ENCODE peak calls at places on chromosomes 16 and 17, in five cellular contexts. One of them, this sample, is unnamed.

GRCh38 chr17:78316867-78317816 is 42.7 kb downstream of the SOCS3 start:
- DNase-seq in nephron progenitor cell: peak
- DNase-seq in adrenal gland: no peak
- DNase-seq in natural killer cell: no peak
- DNase-seq in neural crest cell: no peak
- DNase-seq in this sample: no peak

GRCh38 chr16:67156146-67156844 is 3.4 kb downstream of the TRADD start:
- DNase-seq in nephron progenitor cell: no peak
- DNase-seq in adrenal gland: no peak
- DNase-seq in natural killer cell: no peak
- DNase-seq in neural crest cell: no peak
- DNase-seq in this sample: peak

GRCh38 chr17:6843241-6843890 is 11.8 kb upstream of the TEKT1 start:
- DNase-seq in nephron progenitor cell: no peak
- DNase-seq in adrenal gland: no peak
- DNase-seq in natural killer cell: no peak
- DNase-seq in neural crest cell: no peak
- DNase-seq in this sample: no peak

GRCh38 chr16:3454631-3455147 is 11.2 kb downstream of the NAA60 start:
- DNase-seq in nephron progenitor cell: no peak
- DNase-seq in adrenal gland: no peak
- DNase-seq in natural killer cell: no peak
- DNase-seq in neural crest cell: no peak
- DNase-seq in this sample: no peak

GRCh38 chr17:38741853-38742421 is 6.2 kb downstream of the PCGF2 start:
- DNase-seq in nephron progenitor cell: no peak
- DNase-seq in adrenal gland: no peak
- DNase-seq in natural killer cell: no peak
- DNase-seq in neural crest cell: no peak
- DNase-seq in this sample: no peak

GRCh38 chr17:15891348-15891747 is 53.6 kb upstream of the ADORA2B start:
- DNase-seq in nephron progenitor cell: no peak
- DNase-seq in adrenal gland: no peak
- DNase-seq in natural killer cell: no peak
- DNase-seq in neural crest cell: no peak
- DNase-seq in this sample: no peak

GRCh38 chr16:56742030-56742984 is 12.4 kb downstream of the NUP93 start:
- DNase-seq in nephron progenitor cell: no peak
- DNase-seq in adrenal gland: no peak
- DNase-seq in natural killer cell: no peak
- DNase-seq in neural crest cell: no peak
- DNase-seq in this sample: no peak

GRCh38 chr16:73192227-73192894 is 144.4 kb upstream of the ZFHX3 start:
- DNase-seq in nephron progenitor cell: no peak
- DNase-seq in adrenal gland: no peak
- DNase-seq in natural killer cell: no peak
- DNase-seq in neural crest cell: no peak
- DNase-seq in this sample: no peak

GRCh38 chr16:19384656-19385055 is 33.0 kb upstream of the TMC5 start:
- DNase-seq in nephron progenitor cell: no peak
- DNase-seq in adrenal gland: no peak
- DNase-seq in natural killer cell: no peak
- DNase-seq in neural crest cell: no peak
- DNase-seq in this sample: no peak

GRCh38 chr17:83056583-83057396 is 22.6 kb upstream of the METRNL start:
- DNase-seq in nephron progenitor cell: no peak
- DNase-seq in adrenal gland: no peak
- DNase-seq in natural killer cell: peak
- DNase-seq in neural crest cell: no peak
- DNase-seq in this sample: no peak

GRCh38 chr16:2786826-2787151 is 571 bp downstream of the PRSS33 start:
- DNase-seq in nephron progenitor cell: no peak
- DNase-seq in adrenal gland: no peak
- DNase-seq in natural killer cell: no peak
- DNase-seq in neural crest cell: no peak
- DNase-seq in this sample: no peak

GRCh38 chr17:78484300-78485159 is 92.7 kb downstream of the DNAH17 start:
- DNase-seq in nephron progenitor cell: peak
- DNase-seq in adrenal gland: no peak
- DNase-seq in natural killer cell: no peak
- DNase-seq in neural crest cell: peak
- DNase-seq in this sample: peak

GRCh38 chr16:58025351-58026138 is at the start of gene MMP15:
- DNase-seq in nephron progenitor cell: peak
- DNase-seq in adrenal gland: peak
- DNase-seq in natural killer cell: peak
- DNase-seq in neural crest cell: peak
- DNase-seq in this sample: peak

GRCh38 chr16:86590501-86591144 is 12.3 kb downstream of the FOXL1 start:
- DNase-seq in nephron progenitor cell: no peak
- DNase-seq in adrenal gland: no peak
- DNase-seq in natural killer cell: no peak
- DNase-seq in neural crest cell: no peak
- DNase-seq in this sample: no peak

GRCh38 chr17:61846976-61847375 is 16.4 kb downstream of the BRIP1 start:
- DNase-seq in nephron progenitor cell: no peak
- DNase-seq in adrenal gland: no peak
- DNase-seq in natural killer cell: no peak
- DNase-seq in neural crest cell: no peak
- DNase-seq in this sample: no peak

GRCh38 chr17:29570521-29570920 is 2.0 kb downstream of the TP53I13 start:
- DNase-seq in nephron progenitor cell: no peak
- DNase-seq in adrenal gland: no peak
- DNase-seq in natural killer cell: peak
- DNase-seq in neural crest cell: no peak
- DNase-seq in this sample: peak

GRCh38 chr16:8481810-8482209 is 108.5 kb downstream of the TMEM114 start:
- DNase-seq in nephron progenitor cell: no peak
- DNase-seq in adrenal gland: no peak
- DNase-seq in natural killer cell: no peak
- DNase-seq in neural crest cell: no peak
- DNase-seq in this sample: no peak

GRCh38 chr17:21119247-21119944 is 7.4 kb upstream of the DHRS7B start:
- DNase-seq in nephron progenitor cell: peak
- DNase-seq in adrenal gland: peak
- DNase-seq in natural killer cell: peak
- DNase-seq in neural crest cell: peak
- DNase-seq in this sample: peak

GRCh38 chr17:16352303-16352837 is 899 bp downstream of the CENPV start:
- DNase-seq in nephron progenitor cell: peak
- DNase-seq in adrenal gland: peak
- DNase-seq in natural killer cell: no peak
- DNase-seq in neural crest cell: peak
- DNase-seq in this sample: peak

GRCh38 chr16:25107466-25107792 is 4.1 kb upstream of the LCMT1 start:
- DNase-seq in nephron progenitor cell: no peak
- DNase-seq in adrenal gland: no peak
- DNase-seq in natural killer cell: no peak
- DNase-seq in neural crest cell: no peak
- DNase-seq in this sample: peak

GRCh38 chr16:86983621-86984020 is 333.6 kb downstream of the C16orf95 start:
- DNase-seq in nephron progenitor cell: no peak
- DNase-seq in adrenal gland: no peak
- DNase-seq in natural killer cell: no peak
- DNase-seq in neural crest cell: no peak
- DNase-seq in this sample: no peak

GRCh38 chr17:76909971-76910760 is 42.0 kb downstream of the MGAT5B start:
- DNase-seq in nephron progenitor cell: peak
- DNase-seq in adrenal gland: peak
- DNase-seq in natural killer cell: no peak
- DNase-seq in neural crest cell: peak
- DNase-seq in this sample: peak

GRCh38 chr16:51084074-51084928 is 66.8 kb downstream of the SALL1 start:
- DNase-seq in nephron progenitor cell: no peak
- DNase-seq in adrenal gland: no peak
- DNase-seq in natural killer cell: no peak
- DNase-seq in neural crest cell: no peak
- DNase-seq in this sample: no peak

DNA sequence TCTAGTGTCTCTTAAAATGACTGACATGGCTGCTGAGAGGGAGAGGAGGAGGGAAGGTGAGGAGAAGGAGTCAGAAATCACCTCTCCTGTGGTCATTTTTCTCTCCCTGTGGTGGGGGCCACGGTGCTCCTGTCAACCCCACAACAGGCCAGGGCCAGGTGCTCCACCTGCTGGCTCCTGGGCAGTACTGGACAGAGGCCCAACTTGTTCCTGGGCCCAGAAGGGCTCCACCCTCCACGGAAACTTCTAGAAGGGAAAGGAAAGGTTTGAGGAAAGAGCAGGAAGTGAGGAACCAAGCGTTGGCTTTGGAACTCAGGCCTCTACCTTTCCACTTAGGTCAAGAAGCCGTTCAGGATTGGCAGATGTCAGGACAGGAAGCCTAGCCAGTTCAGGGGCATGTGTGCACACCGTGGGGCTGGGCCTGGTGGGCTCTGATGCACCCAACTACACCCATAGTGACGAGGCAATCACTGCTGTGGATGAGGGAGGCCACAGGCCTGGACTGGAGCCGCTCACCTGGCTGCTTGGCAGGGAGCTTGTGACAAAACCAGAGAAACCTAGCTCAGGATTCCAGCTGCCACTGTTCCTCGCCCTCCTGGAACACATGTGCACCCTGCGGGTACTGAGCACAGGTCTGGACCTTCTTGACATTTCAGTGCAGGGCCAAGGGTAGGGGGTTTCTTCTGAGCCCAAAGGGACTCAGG is 36.1 kb downstream of the WNT3 start:
- DNase-seq in nephron progenitor cell: peak
- DNase-seq in adrenal gland: peak
- DNase-seq in natural killer cell: no peak
- DNase-seq in neural crest cell: no peak
- DNase-seq in this sample: peak
- TF ChIP-seq CTCF in nephron progenitor cell: peak
- TF ChIP-seq CTCF in adrenal gland: peak
- TF ChIP-seq CTCF in natural killer cell: peak
- TF ChIP-seq CTCF in neural crest cell: peak
- TF ChIP-seq CTCF in this sample: peak

GRCh38 chr17:56675876-56676660 is 82.6 kb downstream of the NOG start:
- DNase-seq in nephron progenitor cell: no peak
- DNase-seq in adrenal gland: no peak
- DNase-seq in natural killer cell: no peak
- DNase-seq in neural crest cell: no peak
- DNase-seq in this sample: no peak

GRCh38 chr17:56678249-56679144 is 85.0 kb downstream of the NOG start:
- DNase-seq in nephron progenitor cell: peak
- DNase-seq in adrenal gland: no peak
- DNase-seq in natural killer cell: no peak
- DNase-seq in neural crest cell: peak
- DNase-seq in this sample: peak

GRCh38 chr17:56679148-56679766 is 85.8 kb downstream of the NOG start:
- DNase-seq in nephron progenitor cell: peak
- DNase-seq in adrenal gland: no peak
- DNase-seq in natural killer cell: no peak
- DNase-seq in neural crest cell: peak
- DNase-seq in this sample: peak

GRCh38 chr17:56674401-56674925 is 81.0 kb downstream of the NOG start:
- DNase-seq in nephron progenitor cell: no peak
- DNase-seq in adrenal gland: no peak
- DNase-seq in natural killer cell: no peak
- DNase-seq in neural crest cell: no peak
- DNase-seq in this sample: no peak

DNA sequence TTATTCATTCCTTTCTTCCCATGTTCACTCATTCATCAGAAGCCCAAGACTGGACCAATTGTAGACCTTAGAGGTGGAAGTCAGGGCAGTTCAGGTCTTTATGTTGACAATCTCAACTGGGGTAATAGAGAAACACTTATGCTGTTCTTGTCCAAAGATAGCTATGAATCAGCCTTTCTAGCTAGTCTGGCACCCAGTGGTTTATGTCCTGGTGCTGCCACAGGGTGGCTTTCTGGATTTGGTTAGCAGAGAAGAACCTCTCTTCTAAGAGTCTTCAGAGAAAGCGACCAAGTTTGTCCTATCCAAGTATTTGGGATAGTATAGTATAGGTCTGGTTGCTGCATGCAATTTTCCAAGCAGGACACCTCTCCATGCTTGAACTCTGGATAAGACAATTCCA is 83.3 kb downstream of the NOG start:
- DNase-seq in nephron progenitor cell: no peak
- DNase-seq in adrenal gland: no peak
- DNase-seq in natural killer cell: no peak
- DNase-seq in neural crest cell: no peak
- DNase-seq in this sample: no peak
- TF ChIP-seq CTCF in nephron progenitor cell: no peak
- TF ChIP-seq CTCF in adrenal gland: no peak
- TF ChIP-seq CTCF in natural killer cell: no peak
- TF ChIP-seq CTCF in neural crest cell: no peak
- TF ChIP-seq CTCF in this sample: no peak

GRCh38 chr17:64097196-64097936 is 32.6 kb downstream of the ERN1 start:
- DNase-seq in nephron progenitor cell: no peak
- DNase-seq in adrenal gland: peak
- DNase-seq in natural killer cell: no peak
- DNase-seq in neural crest cell: no peak
- DNase-seq in this sample: no peak
- TF ChIP-seq CTCF in nephron progenitor cell: no peak
- TF ChIP-seq CTCF in adrenal gland: no peak
- TF ChIP-seq CTCF in natural killer cell: no peak
- TF ChIP-seq CTCF in neural crest cell: no peak
- TF ChIP-seq CTCF in this sample: no peak

GRCh38 chr16:11024333-11025053 is 80.1 kb downstream of the CLEC16A start:
- DNase-seq in nephron progenitor cell: no peak
- DNase-seq in adrenal gland: no peak
- DNase-seq in natural killer cell: no peak
- DNase-seq in neural crest cell: no peak
- DNase-seq in this sample: no peak
- TF ChIP-seq CTCF in nephron progenitor cell: no peak
- TF ChIP-seq CTCF in adrenal gland: no peak
- TF ChIP-seq CTCF in natural killer cell: no peak
- TF ChIP-seq CTCF in neural crest cell: no peak
- TF ChIP-seq CTCF in this sample: no peak

GRCh38 chr16:70472786-70473433 is 18.5 kb downstream of the FCSK start:
- DNase-seq in nephron progenitor cell: no peak
- DNase-seq in adrenal gland: no peak
- DNase-seq in natural killer cell: no peak
- DNase-seq in neural crest cell: no peak
- DNase-seq in this sample: no peak

GRCh38 chr16:70468776-70469525 is 14.6 kb downstream of the FCSK start:
- DNase-seq in nephron progenitor cell: no peak
- DNase-seq in adrenal gland: no peak
- DNase-seq in natural killer cell: no peak
- DNase-seq in neural crest cell: no peak
- DNase-seq in this sample: no peak

GRCh38 chr16:70470141-70470926 is 15.9 kb downstream of the FCSK start:
- DNase-seq in nephron progenitor cell: no peak
- DNase-seq in adrenal gland: no peak
- DNase-seq in natural killer cell: no peak
- DNase-seq in neural crest cell: no peak
- DNase-seq in this sample: no peak

GRCh38 chr16:70473446-70474319 is 19.3 kb downstream of the FCSK start:
- DNase-seq in nephron progenitor cell: no peak
- DNase-seq in adrenal gland: no peak
- DNase-seq in natural killer cell: no peak
- DNase-seq in neural crest cell: no peak
- DNase-seq in this sample: no peak

DNA sequence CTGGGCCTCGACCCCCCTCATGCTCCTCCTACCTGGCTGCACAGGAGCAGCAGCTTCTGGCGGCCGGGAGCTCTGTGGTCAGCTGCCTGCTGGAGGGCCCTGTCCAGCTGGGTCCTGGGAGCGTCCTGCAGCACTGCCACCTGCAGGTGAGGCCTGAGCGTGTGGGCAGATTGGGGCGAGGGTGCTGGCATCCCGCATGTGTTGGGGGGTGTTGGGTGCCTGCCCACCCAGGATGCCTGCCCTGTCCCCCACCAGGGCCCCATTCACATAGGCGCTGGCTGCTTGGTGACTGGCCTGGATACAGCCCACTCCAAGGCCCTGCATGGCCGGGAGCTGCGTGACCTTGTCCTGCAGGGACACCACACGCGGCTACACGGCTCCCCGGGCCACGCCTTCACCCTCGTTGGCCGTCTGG is 16.5 kb downstream of the FCSK start:
- DNase-seq in nephron progenitor cell: peak
- DNase-seq in adrenal gland: peak
- DNase-seq in natural killer cell: no peak
- DNase-seq in neural crest cell: peak
- DNase-seq in this sample: no peak
- TF ChIP-seq CTCF in nephron progenitor cell: peak
- TF ChIP-seq CTCF in adrenal gland: peak
- TF ChIP-seq CTCF in natural killer cell: no peak
- TF ChIP-seq CTCF in neural crest cell: peak
- TF ChIP-seq CTCF in this sample: no peak